ENCODE peak calls at places on chromosomes 4 and X, in nine cellular contexts. One of them, this sample, is unnamed.

GRCh38 chrX:51494409-51494808 is 2.0 kb downstream of the NUDT11 start:
- DNase-seq in Peyer's patch: no peak
- DNase-seq in GM12891: no peak
- DNase-seq in thyroid gland: no peak
- DNase-seq in body of pancreas: no peak
- DNase-seq in uterus: no peak
- DNase-seq in K562: no peak
- DNase-seq in adrenal gland: no peak
- DNase-seq in transverse colon: no peak
- DNase-seq in this sample: no peak

GRCh38 chr4:53592686-53593641 is 1.7 kb upstream of the LNX1 start:
- DNase-seq in Peyer's patch: peak; percentile 79
- DNase-seq in GM12891: no peak
- DNase-seq in thyroid gland: peak; percentile 95
- DNase-seq in body of pancreas: peak; percentile 85
- DNase-seq in uterus: peak; percentile 33
- DNase-seq in K562: peak; percentile 66
- DNase-seq in adrenal gland: peak; percentile 78
- DNase-seq in transverse colon: peak; percentile 69
- DNase-seq in this sample: no peak

GRCh38 chr4:123827511-123827910 is 430.9 kb downstream of the SPRY1 start:
- DNase-seq in Peyer's patch: no peak
- DNase-seq in GM12891: no peak
- DNase-seq in thyroid gland: no peak
- DNase-seq in body of pancreas: no peak
- DNase-seq in uterus: no peak
- DNase-seq in K562: no peak
- DNase-seq in adrenal gland: no peak
- DNase-seq in transverse colon: no peak
- DNase-seq in this sample: no peak

GRCh38 chrX:33273521-33273920 is 62.2 kb upstream of the DMD start:
- DNase-seq in Peyer's patch: no peak
- DNase-seq in GM12891: no peak
- DNase-seq in thyroid gland: no peak
- DNase-seq in body of pancreas: no peak
- DNase-seq in uterus: no peak
- DNase-seq in K562: no peak
- DNase-seq in adrenal gland: no peak
- DNase-seq in transverse colon: no peak
- DNase-seq in this sample: no peak

GRCh38 chr4:74293558-74293957 is 14.7 kb upstream of the EPGN start:
- DNase-seq in Peyer's patch: no peak
- DNase-seq in GM12891: no peak
- DNase-seq in thyroid gland: peak; percentile 29
- DNase-seq in body of pancreas: no peak
- DNase-seq in uterus: no peak
- DNase-seq in K562: no peak
- DNase-seq in adrenal gland: no peak
- DNase-seq in transverse colon: no peak
- DNase-seq in this sample: no peak

GRCh38 chrX:48761674-48762471 is at the start of gene GLOD5:
- DNase-seq in Peyer's patch: peak; percentile 78
- DNase-seq in GM12891: no peak
- DNase-seq in thyroid gland: peak; percentile 62
- DNase-seq in body of pancreas: peak; percentile 71
- DNase-seq in uterus: no peak
- DNase-seq in K562: peak; percentile 46
- DNase-seq in adrenal gland: peak; percentile 3
- DNase-seq in transverse colon: peak; percentile 79
- DNase-seq in this sample: no peak

GRCh38 chrX:17247144-17247543 is 127.9 kb upstream of the NHS start:
- DNase-seq in Peyer's patch: no peak
- DNase-seq in GM12891: no peak
- DNase-seq in thyroid gland: no peak
- DNase-seq in body of pancreas: no peak
- DNase-seq in uterus: no peak
- DNase-seq in K562: no peak
- DNase-seq in adrenal gland: no peak
- DNase-seq in transverse colon: no peak
- DNase-seq in this sample: no peak

GRCh38 chr4:186904104-186904503 is 180.4 kb upstream of the FAT1 start:
- DNase-seq in Peyer's patch: no peak
- DNase-seq in GM12891: no peak
- DNase-seq in thyroid gland: no peak
- DNase-seq in body of pancreas: no peak
- DNase-seq in uterus: no peak
- DNase-seq in K562: no peak
- DNase-seq in adrenal gland: no peak
- DNase-seq in transverse colon: no peak
- DNase-seq in this sample: peak; percentile 7

GRCh38 chrX:72128881-72129280 is 2.8 kb downstream of the RTL5 start:
- DNase-seq in Peyer's patch: no peak
- DNase-seq in GM12891: no peak
- DNase-seq in thyroid gland: no peak
- DNase-seq in body of pancreas: no peak
- DNase-seq in uterus: no peak
- DNase-seq in K562: no peak
- DNase-seq in adrenal gland: peak; percentile 15
- DNase-seq in transverse colon: no peak
- DNase-seq in this sample: peak; percentile 39

GRCh38 chr4:150769235-150769634 is 187.3 kb downstream of the MAB21L2 start:
- DNase-seq in Peyer's patch: peak; percentile 67
- DNase-seq in GM12891: no peak
- DNase-seq in thyroid gland: no peak
- DNase-seq in body of pancreas: peak; percentile 58
- DNase-seq in uterus: no peak
- DNase-seq in K562: no peak
- DNase-seq in adrenal gland: peak; percentile 72
- DNase-seq in transverse colon: peak; percentile 18
- DNase-seq in this sample: peak; percentile 6

DNA sequence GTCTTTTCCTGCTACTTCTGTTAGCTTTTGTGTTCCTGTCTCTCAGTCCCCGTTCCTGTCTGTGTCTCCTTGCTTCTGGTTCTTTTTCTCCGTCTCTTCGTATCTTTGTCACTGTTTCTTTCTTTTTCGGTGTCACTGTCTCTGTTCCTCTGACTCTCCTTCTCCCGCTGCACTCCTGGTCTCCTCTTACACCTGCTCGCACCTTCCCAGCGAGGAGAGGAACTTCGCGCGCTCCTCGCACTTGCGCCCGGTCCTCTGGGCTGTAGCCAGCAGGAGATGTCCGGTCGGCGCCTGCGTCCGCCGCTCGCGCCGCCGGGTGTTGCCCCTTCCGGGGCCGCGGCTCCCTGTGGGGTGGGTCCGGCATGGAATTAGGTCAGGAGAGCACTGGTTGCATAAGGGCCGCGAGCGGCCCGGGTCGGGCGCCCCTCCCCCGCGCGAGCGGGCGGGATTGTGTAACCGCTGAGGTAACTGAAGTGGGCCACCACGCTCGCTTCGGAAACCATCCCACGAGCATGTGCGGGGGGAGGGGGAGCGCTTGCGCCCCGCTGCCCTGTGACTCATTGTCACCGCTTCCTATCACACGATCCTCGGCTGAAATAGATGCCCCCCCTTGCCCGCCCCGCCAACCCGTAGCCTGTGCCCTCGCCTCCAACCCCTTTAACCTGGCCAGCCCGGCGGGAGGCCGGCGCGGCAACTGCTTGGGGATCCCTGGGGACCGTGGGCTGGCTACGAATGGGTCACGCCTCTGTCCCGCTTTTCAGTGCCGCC is 1.6 kb downstream of the LONRF3 start:
- DNase-seq in Peyer's patch: peak; percentile 82
- DNase-seq in GM12891: no peak
- DNase-seq in thyroid gland: peak; percentile 88
- DNase-seq in body of pancreas: peak; percentile 85
- DNase-seq in uterus: peak; percentile 77
- DNase-seq in K562: peak; percentile 65
- DNase-seq in adrenal gland: peak; percentile 90
- DNase-seq in transverse colon: peak; percentile 78
- DNase-seq in this sample: peak; percentile 74
- TF ChIP-seq POLR2A in Peyer's patch: no peak
- TF ChIP-seq POLR2A in GM12891: no peak
- TF ChIP-seq POLR2A in thyroid gland: peak; percentile 70
- TF ChIP-seq POLR2A in body of pancreas: peak; percentile 59
- TF ChIP-seq POLR2A in uterus: peak; percentile 51
- TF ChIP-seq POLR2A in K562: peak; percentile 58
- TF ChIP-seq POLR2A in adrenal gland: no peak
- TF ChIP-seq POLR2A in transverse colon: peak; percentile 15
- TF ChIP-seq POLR2A in this sample: no peak

GRCh38 chr4:184262901-184263300 is 45.2 kb upstream of the ENPP6 start:
- DNase-seq in Peyer's patch: no peak
- DNase-seq in GM12891: no peak
- DNase-seq in thyroid gland: no peak
- DNase-seq in body of pancreas: no peak
- DNase-seq in uterus: no peak
- DNase-seq in K562: no peak
- DNase-seq in adrenal gland: no peak
- DNase-seq in transverse colon: no peak
- DNase-seq in this sample: no peak

GRCh38 chr4:184263461-184263860 is 45.8 kb upstream of the ENPP6 start:
- DNase-seq in Peyer's patch: no peak
- DNase-seq in GM12891: no peak
- DNase-seq in thyroid gland: no peak
- DNase-seq in body of pancreas: no peak
- DNase-seq in uterus: no peak
- DNase-seq in K562: no peak
- DNase-seq in adrenal gland: no peak
- DNase-seq in transverse colon: no peak
- DNase-seq in this sample: no peak

GRCh38 chr4:184261246-184261645 is 43.6 kb upstream of the ENPP6 start:
- DNase-seq in Peyer's patch: no peak
- DNase-seq in GM12891: no peak
- DNase-seq in thyroid gland: no peak
- DNase-seq in body of pancreas: no peak
- DNase-seq in uterus: no peak
- DNase-seq in K562: no peak
- DNase-seq in adrenal gland: no peak
- DNase-seq in transverse colon: no peak
- DNase-seq in this sample: no peak

GRCh38 chr4:184265566-184266351 is 48.1 kb upstream of the ENPP6 start:
- DNase-seq in Peyer's patch: peak; percentile 69
- DNase-seq in GM12891: no peak
- DNase-seq in thyroid gland: no peak
- DNase-seq in body of pancreas: no peak
- DNase-seq in uterus: no peak
- DNase-seq in K562: peak; percentile 37
- DNase-seq in adrenal gland: no peak
- DNase-seq in transverse colon: peak; percentile 49
- DNase-seq in this sample: peak; percentile 49

DNA sequence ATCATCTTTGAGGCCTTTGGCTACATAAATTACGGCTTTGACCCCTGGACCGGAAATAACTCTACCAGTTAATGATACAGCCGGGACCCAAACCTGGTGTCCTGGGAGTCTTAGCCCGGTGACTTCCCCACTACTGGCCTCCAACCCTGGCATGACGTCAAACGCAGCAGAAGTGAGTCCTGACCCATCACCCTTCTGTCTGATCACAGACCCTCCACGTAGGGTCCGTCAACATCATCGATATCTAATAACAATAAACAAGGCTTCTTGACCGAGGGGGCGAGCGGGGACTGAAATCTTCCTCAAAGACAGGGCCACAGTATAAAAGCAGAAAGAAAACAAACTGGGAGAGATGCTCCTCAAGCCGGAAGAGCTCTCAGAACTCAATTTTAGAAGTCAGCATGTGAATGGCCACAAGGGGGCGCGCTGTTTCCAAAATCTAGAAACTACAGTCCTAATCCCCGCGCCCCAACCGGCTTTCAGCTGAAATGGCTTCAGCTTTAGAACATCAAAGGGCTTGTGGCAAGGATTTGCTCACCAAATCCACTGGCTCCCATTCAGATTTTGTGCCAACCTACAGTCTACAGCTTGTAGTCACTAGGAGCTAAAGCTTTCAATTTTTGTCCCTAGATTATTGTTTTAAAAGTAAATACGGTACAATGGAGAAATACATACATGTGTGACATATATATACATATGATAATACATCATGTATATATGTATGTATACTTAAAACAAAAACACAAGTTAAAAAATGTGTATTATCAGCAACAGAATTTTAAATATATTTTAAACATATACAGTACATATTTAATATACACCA is 46.4 kb upstream of the ENPP6 start:
- DNase-seq in Peyer's patch: peak; percentile 98
- DNase-seq in GM12891: no peak
- DNase-seq in thyroid gland: peak; percentile 94
- DNase-seq in body of pancreas: peak; percentile 93
- DNase-seq in uterus: peak; percentile 95
- DNase-seq in K562: peak; percentile 75
- DNase-seq in adrenal gland: peak; percentile 97
- DNase-seq in transverse colon: peak; percentile 96
- DNase-seq in this sample: peak; percentile 47
- TF ChIP-seq POLR2A in Peyer's patch: no peak
- TF ChIP-seq POLR2A in GM12891: no peak
- TF ChIP-seq POLR2A in thyroid gland: no peak
- TF ChIP-seq POLR2A in body of pancreas: no peak
- TF ChIP-seq POLR2A in uterus: no peak
- TF ChIP-seq POLR2A in K562: no peak
- TF ChIP-seq POLR2A in adrenal gland: no peak
- TF ChIP-seq POLR2A in transverse colon: no peak
- TF ChIP-seq POLR2A in this sample: no peak

GRCh38 chrX:136250191-136251041 is 784 bp downstream of the MAP7D3 start:
- DNase-seq in Peyer's patch: no peak
- DNase-seq in GM12891: no peak
- DNase-seq in thyroid gland: no peak
- DNase-seq in body of pancreas: no peak
- DNase-seq in uterus: no peak
- DNase-seq in K562: no peak
- DNase-seq in adrenal gland: peak; percentile 1
- DNase-seq in transverse colon: no peak
- DNase-seq in this sample: peak; percentile 24
- TF ChIP-seq POLR2A in Peyer's patch: no peak
- TF ChIP-seq POLR2A in GM12891: no peak
- TF ChIP-seq POLR2A in thyroid gland: no peak
- TF ChIP-seq POLR2A in body of pancreas: no peak
- TF ChIP-seq POLR2A in uterus: no peak
- TF ChIP-seq POLR2A in K562: no peak
- TF ChIP-seq POLR2A in adrenal gland: no peak
- TF ChIP-seq POLR2A in transverse colon: no peak
- TF ChIP-seq POLR2A in this sample: no peak

DNA sequence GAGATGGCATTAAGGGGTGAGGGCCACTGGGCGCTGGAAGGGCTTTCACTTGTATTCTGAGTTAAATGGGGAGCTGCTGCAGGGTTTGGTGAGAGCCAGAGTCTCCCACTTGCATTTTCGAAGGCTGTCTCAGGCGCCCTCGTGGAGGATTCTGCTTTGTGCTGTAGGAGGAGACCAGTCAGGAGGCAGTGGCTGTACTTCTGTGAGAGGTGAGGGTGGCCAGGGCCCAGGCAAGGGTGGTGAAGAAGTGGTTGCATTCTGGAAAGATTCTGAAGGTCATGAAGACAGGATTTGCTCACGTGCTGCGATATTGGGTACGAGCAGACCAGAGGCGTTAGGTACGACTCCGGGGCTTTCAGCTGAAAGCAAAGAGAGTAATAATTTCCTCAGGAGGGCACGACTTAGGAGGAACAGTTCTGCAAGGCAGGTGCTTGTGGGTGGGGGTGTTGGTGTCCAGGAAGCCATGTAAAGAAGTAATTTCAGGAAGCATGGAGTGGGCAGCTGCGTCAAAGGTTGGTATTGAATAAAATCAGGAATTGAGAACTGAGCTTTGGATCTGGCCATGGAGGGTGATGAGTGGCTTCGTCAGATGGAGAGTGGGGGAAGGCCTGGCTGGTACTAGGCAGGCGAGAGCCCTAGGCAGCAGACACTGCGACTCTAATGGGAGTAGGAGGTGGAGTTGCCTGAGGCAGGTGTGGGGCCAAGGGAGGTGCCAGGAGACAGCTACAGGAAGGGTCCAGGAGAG is 18.2 kb downstream of the PIGG start:
- DNase-seq in Peyer's patch: no peak
- DNase-seq in GM12891: no peak
- DNase-seq in thyroid gland: no peak
- DNase-seq in body of pancreas: no peak
- DNase-seq in uterus: no peak
- DNase-seq in K562: no peak
- DNase-seq in adrenal gland: no peak
- DNase-seq in transverse colon: no peak
- DNase-seq in this sample: no peak
- TF ChIP-seq POLR2A in Peyer's patch: no peak
- TF ChIP-seq POLR2A in GM12891: peak; percentile 21
- TF ChIP-seq POLR2A in thyroid gland: no peak
- TF ChIP-seq POLR2A in body of pancreas: no peak
- TF ChIP-seq POLR2A in uterus: no peak
- TF ChIP-seq POLR2A in K562: no peak
- TF ChIP-seq POLR2A in adrenal gland: no peak
- TF ChIP-seq POLR2A in transverse colon: no peak
- TF ChIP-seq POLR2A in this sample: no peak

This sample was measured in H54.